ENCODE peak calls at places on chromosome 22, in five cellular contexts. One of them, this sample, is unnamed. For H3K4me1, the result is how much of the 10 kb centered on the place peaks cover.

GRCh38 chr22:44443641-44444235 is 54.3 kb downstream of the RTL6 start:
- DNase-seq in Panc1: no peak
- DNase-seq in right cardiac atrium: no peak
- DNase-seq in A549: no peak
- DNase-seq in mesendoderm: no peak
- DNase-seq in this sample: no peak

GRCh38 chr22:50252081-50253045 is 1.3 kb upstream of the HDAC10 start:
- DNase-seq in mesendoderm: peak
- DNase-seq in A549: no peak
- DNase-seq in right cardiac atrium: peak
- DNase-seq in Panc1: no peak
- DNase-seq in this sample: peak

GRCh38 chr22:32987081-32987631 is 71.0 kb downstream of the SYN3 start:
- DNase-seq in mesendoderm: peak
- DNase-seq in Panc1: no peak
- DNase-seq in right cardiac atrium: no peak
- DNase-seq in A549: no peak
- DNase-seq in this sample: no peak

GRCh38 chr22:47561766-47562165 is 799.3 kb downstream of the TBC1D22A start:
- DNase-seq in right cardiac atrium: no peak
- DNase-seq in A549: no peak
- DNase-seq in Panc1: no peak
- DNase-seq in mesendoderm: no peak
- DNase-seq in this sample: no peak

GRCh38 chr22:20807315-20807752 is 33.4 kb downstream of the SERPIND1 start:
- DNase-seq in right cardiac atrium: no peak
- DNase-seq in Panc1: peak
- DNase-seq in A549: peak
- DNase-seq in mesendoderm: peak
- DNase-seq in this sample: no peak

GRCh38 chr22:17965538-17966402 is 58.6 kb downstream of the MICAL3 start:
- DNase-seq in mesendoderm: peak
- DNase-seq in right cardiac atrium: peak
- DNase-seq in Panc1: no peak
- DNase-seq in A549: no peak
- DNase-seq in this sample: no peak

GRCh38 chr22:17352798-17353197 is 16.5 kb upstream of the CECR2 start:
- DNase-seq in A549: no peak
- DNase-seq in mesendoderm: no peak
- DNase-seq in Panc1: no peak
- DNase-seq in right cardiac atrium: no peak
- DNase-seq in this sample: no peak

GRCh38 chr22:26432619-26433311 is 3.7 kb downstream of the ASPHD2 start:
- DNase-seq in A549: no peak
- DNase-seq in mesendoderm: no peak
- DNase-seq in Panc1: no peak
- DNase-seq in right cardiac atrium: no peak
- DNase-seq in this sample: no peak

GRCh38 chr22:50015451-50016307 is 3.1 kb upstream of the IL17REL start:
- DNase-seq in A549: no peak
- DNase-seq in mesendoderm: no peak
- DNase-seq in Panc1: no peak
- DNase-seq in right cardiac atrium: peak
- DNase-seq in this sample: no peak

GRCh38 chr22:39638958-39639357 is 68.4 kb downstream of the CACNA1I start:
- DNase-seq in right cardiac atrium: peak
- DNase-seq in A549: no peak
- DNase-seq in mesendoderm: no peak
- DNase-seq in Panc1: no peak
- DNase-seq in this sample: no peak

GRCh38 chr22:33975841-33976240 is 55.6 kb upstream of the LARGE1 start:
- DNase-seq in right cardiac atrium: no peak
- DNase-seq in A549: no peak
- DNase-seq in Panc1: no peak
- DNase-seq in mesendoderm: peak
- DNase-seq in this sample: no peak

GRCh38 chr22:20403779-20404140 is 9.8 kb downstream of the ZNF74 start:
- DNase-seq in Panc1: no peak
- DNase-seq in mesendoderm: no peak
- DNase-seq in right cardiac atrium: no peak
- DNase-seq in A549: no peak
- DNase-seq in this sample: no peak

GRCh38 chr22:23219787-23220484 is 39.6 kb downstream of the BCR start:
- DNase-seq in Panc1: no peak
- DNase-seq in A549: no peak
- DNase-seq in right cardiac atrium: no peak
- DNase-seq in mesendoderm: peak
- DNase-seq in this sample: no peak

GRCh38 chr22:21832291-21833290 is 34.9 kb downstream of the MAPK1 start:
- DNase-seq in right cardiac atrium: peak
- DNase-seq in mesendoderm: peak
- DNase-seq in A549: no peak
- DNase-seq in Panc1: no peak
- DNase-seq in this sample: no peak

GRCh38 chr22:33539902-33540751 is 380.1 kb downstream of the LARGE1 start:
- DNase-seq in A549: peak
- DNase-seq in Panc1: no peak
- DNase-seq in right cardiac atrium: peak
- DNase-seq in mesendoderm: no peak
- DNase-seq in this sample: no peak

GRCh38 chr22:19974233-19974861 is 32.7 kb upstream of the TXNRD2 start:
- DNase-seq in A549: peak
- DNase-seq in right cardiac atrium: peak
- DNase-seq in mesendoderm: peak
- DNase-seq in Panc1: no peak
- DNase-seq in this sample: no peak

GRCh38 chr22:20463324-20464095 is 25.9 kb upstream of the SCARF2 start:
- DNase-seq in mesendoderm: no peak
- DNase-seq in A549: no peak
- DNase-seq in right cardiac atrium: peak
- DNase-seq in Panc1: no peak
- DNase-seq in this sample: peak

GRCh38 chr22:48368975-48369525 is 1458.6 kb downstream of the BRD1 start:
- DNase-seq in right cardiac atrium: no peak
- DNase-seq in mesendoderm: no peak
- DNase-seq in Panc1: no peak
- DNase-seq in A549: no peak
- DNase-seq in this sample: no peak

GRCh38 chr22:23183107-23183698 is 2.9 kb downstream of the BCR start:
- DNase-seq in right cardiac atrium: peak
- DNase-seq in Panc1: no peak
- DNase-seq in mesendoderm: peak
- DNase-seq in A549: no peak
- DNase-seq in this sample: no peak

GRCh38 chr22:47073101-47073500 is 310.7 kb downstream of the TBC1D22A start:
- DNase-seq in mesendoderm: no peak
- DNase-seq in right cardiac atrium: no peak
- DNase-seq in Panc1: no peak
- DNase-seq in A549: no peak
- DNase-seq in this sample: no peak

GRCh38 chr22:26462971-26463661 is 20.5 kb downstream of the HPS4 start:
- DNase-seq in Panc1: no peak
- DNase-seq in right cardiac atrium: no peak
- DNase-seq in A549: no peak
- DNase-seq in mesendoderm: no peak
- DNase-seq in this sample: no peak

GRCh38 chr22:44352378-44353062 is 39.8 kb upstream of the SHISAL1 start:
- DNase-seq in Panc1: no peak
- DNase-seq in A549: no peak
- DNase-seq in mesendoderm: no peak
- DNase-seq in right cardiac atrium: peak
- DNase-seq in this sample: no peak

GRCh38 chr22:50630376-50630775 is 2.4 kb upstream of the ARSA start:
- DNase-seq in A549: no peak
- DNase-seq in right cardiac atrium: no peak
- DNase-seq in Panc1: no peak
- DNase-seq in mesendoderm: no peak
- DNase-seq in this sample: no peak

GRCh38 chr22:23218867-23219251 is 38.5 kb downstream of the BCR start:
- DNase-seq in right cardiac atrium: peak
- DNase-seq in mesendoderm: peak
- DNase-seq in A549: no peak
- DNase-seq in Panc1: no peak
- DNase-seq in this sample: no peak

GRCh38 chr22:37630839-37631435 is 8.5 kb upstream of the SH3BP1 start:
- DNase-seq in mesendoderm: no peak
- DNase-seq in Panc1: no peak
- DNase-seq in A549: no peak
- DNase-seq in right cardiac atrium: no peak
- DNase-seq in this sample: no peak

GRCh38 chr22:37633082-37633692 is 6.3 kb upstream of the SH3BP1 start:
- DNase-seq in mesendoderm: no peak
- DNase-seq in A549: no peak
- DNase-seq in right cardiac atrium: no peak
- DNase-seq in Panc1: no peak
- DNase-seq in this sample: peak

GRCh38 chr22:37631448-37632173 is 7.9 kb upstream of the SH3BP1 start:
- DNase-seq in mesendoderm: no peak
- DNase-seq in Panc1: no peak
- DNase-seq in right cardiac atrium: no peak
- DNase-seq in A549: no peak
- DNase-seq in this sample: no peak

GRCh38 chr22:37633693-37634504 is 5.6 kb upstream of the SH3BP1 start:
- DNase-seq in Panc1: no peak
- DNase-seq in mesendoderm: peak
- DNase-seq in right cardiac atrium: peak
- DNase-seq in A549: no peak
- DNase-seq in this sample: peak

GRCh38 chr22:37632174-37633081 is 7.0 kb upstream of the SH3BP1 start:
- DNase-seq in mesendoderm: no peak
- DNase-seq in right cardiac atrium: no peak
- DNase-seq in Panc1: no peak
- DNase-seq in A549: no peak
- DNase-seq in this sample: no peak
- H3K4me1 ChIP-seq in mesendoderm: under half
- H3K4me1 ChIP-seq in right cardiac atrium: under half
- H3K4me1 ChIP-seq in Panc1: under half
- H3K4me1 ChIP-seq in A549: under half
- H3K4me1 ChIP-seq in this sample: half or more

GRCh38 chr22:35516723-35517122 is 23.9 kb upstream of the RASD2 start:
- DNase-seq in Panc1: no peak
- DNase-seq in A549: no peak
- DNase-seq in right cardiac atrium: no peak
- DNase-seq in mesendoderm: no peak
- DNase-seq in this sample: no peak

GRCh38 chr22:35517207-35517606 is 23.4 kb upstream of the RASD2 start:
- DNase-seq in right cardiac atrium: no peak
- DNase-seq in mesendoderm: peak
- DNase-seq in Panc1: no peak
- DNase-seq in A549: no peak
- DNase-seq in this sample: no peak

GRCh38 chr22:35510951-35511350 is 29.7 kb upstream of the RASD2 start:
- DNase-seq in mesendoderm: no peak
- DNase-seq in Panc1: no peak
- DNase-seq in A549: no peak
- DNase-seq in right cardiac atrium: no peak
- DNase-seq in this sample: no peak

GRCh38 chr22:35517769-35518530 is 22.7 kb upstream of the RASD2 start:
- DNase-seq in Panc1: no peak
- DNase-seq in right cardiac atrium: no peak
- DNase-seq in mesendoderm: peak
- DNase-seq in A549: no peak
- DNase-seq in this sample: no peak

GRCh38 chr22:35514366-35514765 is 26.3 kb upstream of the RASD2 start:
- DNase-seq in Panc1: no peak
- DNase-seq in mesendoderm: no peak
- DNase-seq in A549: no peak
- DNase-seq in right cardiac atrium: no peak
- DNase-seq in this sample: no peak
- H3K4me3 ChIP-seq in Panc1: no peak
- H3K4me3 ChIP-seq in mesendoderm: no peak
- H3K4me3 ChIP-seq in A549: no peak
- H3K4me3 ChIP-seq in right cardiac atrium: no peak
- H3K4me3 ChIP-seq in this sample: no peak

GRCh38 chr22:41919357-41920224 is 4.7 kb upstream of the SHISA8 start:
- DNase-seq in mesendoderm: peak
- DNase-seq in Panc1: no peak
- DNase-seq in A549: no peak
- DNase-seq in right cardiac atrium: peak
- DNase-seq in this sample: no peak
- H3K4me1 ChIP-seq in mesendoderm: under half
- H3K4me1 ChIP-seq in Panc1: under half
- H3K4me1 ChIP-seq in A549: under half
- H3K4me1 ChIP-seq in right cardiac atrium: under half
- H3K4me1 ChIP-seq in this sample: under half

GRCh38 chr22:24431309-24432034 is 4.1 kb downstream of the ADORA2A start:
- DNase-seq in Panc1: no peak
- DNase-seq in right cardiac atrium: peak
- DNase-seq in A549: no peak
- DNase-seq in mesendoderm: no peak
- DNase-seq in this sample: no peak

GRCh38 chr22:24427500-24428164 is at the start of gene ADORA2A:
- DNase-seq in Panc1: no peak
- DNase-seq in right cardiac atrium: peak
- DNase-seq in A549: no peak
- DNase-seq in mesendoderm: no peak
- DNase-seq in this sample: peak

GRCh38 chr22:24430431-24431308 is 3.3 kb downstream of the ADORA2A start:
- DNase-seq in Panc1: no peak
- DNase-seq in A549: no peak
- DNase-seq in right cardiac atrium: peak
- DNase-seq in mesendoderm: no peak
- DNase-seq in this sample: no peak

GRCh38 chr22:24428751-24429410 is 1.5 kb downstream of the ADORA2A start:
- DNase-seq in right cardiac atrium: no peak
- DNase-seq in A549: no peak
- DNase-seq in Panc1: no peak
- DNase-seq in mesendoderm: no peak
- DNase-seq in this sample: no peak

DNA sequence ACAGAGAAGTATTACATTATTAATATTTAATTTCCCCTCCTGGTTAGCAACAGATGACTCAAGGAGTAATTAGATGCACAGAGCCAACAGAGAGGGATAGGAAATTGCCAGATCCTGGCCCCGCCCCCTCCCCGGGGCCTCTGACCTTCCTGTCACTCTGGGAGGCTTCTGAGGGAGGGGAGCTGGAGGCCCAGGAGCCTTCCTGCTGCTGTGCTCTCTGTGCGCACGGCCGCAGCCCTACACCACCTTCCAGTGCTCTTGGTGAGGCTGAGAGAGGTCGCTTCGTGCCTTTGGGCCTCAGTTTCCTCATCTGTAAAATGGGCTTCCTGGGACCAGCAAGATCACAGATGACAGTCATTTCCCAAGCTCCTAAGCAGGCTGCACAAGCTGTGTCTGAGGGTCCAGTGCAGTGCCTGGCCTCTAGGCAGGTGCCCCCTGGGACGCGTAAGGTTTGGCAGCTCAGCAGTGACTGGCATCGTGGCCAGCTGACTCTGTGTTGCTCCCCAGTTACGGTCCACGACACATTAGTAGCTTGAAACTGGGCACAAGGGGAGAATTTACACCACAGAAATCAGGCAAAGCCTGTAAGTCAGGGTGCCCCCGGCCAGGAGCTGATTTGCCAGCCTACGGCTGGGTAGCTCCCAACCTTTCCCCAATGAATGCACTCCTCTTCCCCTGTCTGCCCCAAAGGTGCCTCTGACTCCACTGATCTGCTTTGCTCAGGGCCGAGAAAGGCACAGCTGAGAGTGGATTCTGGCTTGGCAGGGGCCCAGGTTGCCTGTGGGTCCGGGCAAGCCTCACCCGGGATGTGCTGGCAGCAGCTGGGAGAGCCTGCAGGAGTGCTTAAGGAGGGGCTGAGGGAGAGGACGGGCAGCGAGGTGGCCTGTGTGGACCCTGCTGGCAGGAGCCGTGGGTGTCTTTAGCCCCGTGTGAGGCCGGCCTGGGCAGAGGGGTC is 2.3 kb downstream of the ADORA2A start:
- DNase-seq in right cardiac atrium: peak
- DNase-seq in Panc1: no peak
- DNase-seq in A549: no peak
- DNase-seq in mesendoderm: peak
- DNase-seq in this sample: peak
- H3K4me3 ChIP-seq in right cardiac atrium: no peak
- H3K4me3 ChIP-seq in Panc1: no peak
- H3K4me3 ChIP-seq in A549: no peak
- H3K4me3 ChIP-seq in mesendoderm: no peak
- H3K4me3 ChIP-seq in this sample: peak

This sample was measured in CD4-positive, alpha-beta memory T cell.